ENCODE peak calls at places on chromosomes 7 and 10, in four cellular contexts. N, A, K and U are unnamed samples.
A peak's percentile ranks its signal among the peaks of the same experiment; 100 is the strongest.

GRCh38 chr7:142855756-142856564 is 1.1 kb downstream of the EPHB6 start:
- DNase-seq in K (no peak), A (peak; percentile 89), N (no peak), U (peak; percentile 52)

GRCh38 chr7:54544356-54545240 is 2.4 kb downstream of the VSTM2A start:
- DNase-seq in A (no peak), N (no peak), K (no peak), U (no peak)

GRCh38 chr10:73576178-73576889 is 14.8 kb downstream of the USP54 start:
- DNase-seq in K (no peak), A (no peak), N (peak; percentile 91), U (peak; percentile 40)

GRCh38 chr7:28017372-28017771 is 163.2 kb downstream of the JAZF1 start:
- DNase-seq in N (peak; percentile 55), K (no peak), A (no peak), U (no peak)

GRCh38 chr7:42237162-42237821 is at the start of gene GLI3:
- DNase-seq in N (peak; percentile 93), A (peak; percentile 92), K (peak; percentile 61), U (peak; percentile 90)

GRCh38 chr10:128375171-128375570 is 248.9 kb upstream of the MKI67 start:
- DNase-seq in K (no peak), N (no peak), A (no peak), U (no peak)

GRCh38 chr10:34249634-34250033 is 565.5 kb downstream of the PARD3 start:
- DNase-seq in N (no peak), K (no peak), A (no peak), U (no peak)

GRCh38 chr7:132980406-132980805 is 101.5 kb downstream of the CHCHD3 start:
- DNase-seq in N (peak; percentile 6), K (no peak), A (no peak), U (no peak)

GRCh38 chr7:39613577-39613976 is 9.8 kb upstream of the RALA start:
- DNase-seq in K (no peak), N (peak; percentile 76), A (no peak), U (no peak)

GRCh38 chr10:89342219-89342966 is 14.6 kb downstream of the IFIT3 start:
- DNase-seq in A (peak; percentile 73), N (peak; percentile 84), K (no peak), U (peak; percentile 77)

GRCh38 chr10:86520871-86521619 is 547 bp downstream of the WAPL start:
- DNase-seq in A (peak; percentile 85), K (peak; percentile 79), N (peak; percentile 42), U (peak; percentile 66)

GRCh38 chr7:7770228-7770627 is 51.8 kb upstream of the RPA3 start:
- DNase-seq in K (no peak), A (no peak), N (peak; percentile 82), U (no peak)

GRCh38 chr7:29017666-29018065 is 59.5 kb upstream of the TRIL start:
- DNase-seq in N (peak; percentile 6), A (no peak), K (no peak), U (no peak)

DNA sequence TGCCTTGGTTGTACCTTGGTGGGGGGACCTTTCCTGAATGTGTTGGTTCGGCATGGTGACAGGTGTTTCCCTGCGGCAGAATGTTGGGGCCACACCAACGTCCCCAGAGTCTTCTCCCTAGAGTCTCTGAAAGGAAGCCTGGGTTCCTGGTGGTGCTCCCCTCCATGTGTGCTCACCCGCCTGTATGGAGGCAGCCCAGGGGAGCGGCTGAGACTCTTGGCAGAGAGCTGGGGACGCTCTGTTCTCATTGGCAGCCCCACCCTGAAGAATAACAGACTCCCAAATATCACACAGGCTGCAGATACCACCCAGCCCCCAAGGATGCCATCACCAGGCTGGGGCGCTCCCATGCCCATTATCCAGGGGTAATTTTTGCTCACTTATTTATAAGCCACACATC is 34.8 kb downstream of the CHST12 start:
- DNase-seq in A (no peak), N (no peak), K (no peak), U (no peak)
- H3K36me3 ChIP-seq in A (peaks cover 14% of the 10 kb centered on the region), N (peaks cover 20% of the 10 kb centered on the region), K (no peaks in the 10 kb centered on the region), U (peaks cover 1% of the 10 kb centered on the region)

DNA sequence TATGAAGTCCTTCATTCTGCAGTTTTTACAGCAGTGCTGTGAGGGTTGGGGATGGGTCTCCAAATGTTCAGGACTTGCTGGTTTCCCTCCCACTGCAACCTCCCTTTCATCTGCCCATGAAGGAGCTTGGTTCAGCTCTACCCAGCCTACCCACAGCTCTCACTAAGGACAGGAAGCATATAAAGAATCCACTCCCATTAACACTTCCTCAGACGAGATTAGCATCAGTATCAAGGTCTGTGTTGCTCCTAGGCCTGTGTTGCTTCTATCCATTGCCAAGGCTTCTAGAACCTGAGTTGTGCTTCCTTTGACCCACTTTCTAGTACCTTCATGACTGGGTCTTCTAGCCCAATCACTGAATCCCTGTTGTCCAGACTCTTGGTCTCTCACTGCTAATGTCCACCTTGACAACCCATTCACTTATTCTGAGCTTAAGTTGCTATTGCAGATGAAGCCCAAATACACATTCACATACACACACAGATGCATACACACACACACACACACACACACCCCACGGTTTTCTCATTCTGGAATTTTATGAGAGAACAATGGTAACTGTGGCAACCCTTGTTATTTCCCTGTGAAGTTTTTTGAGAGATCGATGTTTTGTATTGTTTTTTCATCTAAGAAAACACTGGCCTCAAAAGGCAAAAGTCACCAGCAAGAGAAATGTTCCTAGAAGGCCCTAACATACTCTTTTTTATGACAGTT is 248.1 kb downstream of the MTERF1 start:
- DNase-seq in K (no peak), N (no peak), A (no peak), U (no peak)
- H3K4me3 ChIP-seq in K (no peak overlapping the region), N (no peak overlapping the region), A (no peak overlapping the region), U (no peak overlapping the region)

DNA sequence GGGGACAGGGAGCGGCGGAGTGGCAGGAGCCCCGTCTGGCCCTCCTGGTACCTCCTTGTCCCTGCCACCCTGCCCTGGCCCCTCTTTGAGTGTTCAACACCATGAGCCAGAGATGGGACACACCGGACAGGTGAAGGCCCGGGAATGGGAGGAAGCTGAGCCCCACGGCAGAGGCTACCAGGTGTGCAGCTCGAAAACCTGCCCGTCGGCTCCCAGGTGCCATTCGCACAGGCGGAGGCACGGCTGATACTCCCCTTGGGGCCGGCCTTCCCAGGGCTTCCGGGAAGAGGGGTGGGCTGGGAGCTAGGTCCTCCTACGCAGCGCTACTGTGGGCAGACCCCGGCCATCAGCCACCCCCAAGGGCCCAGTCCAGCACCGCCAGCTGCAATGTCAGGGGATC is 44.1 kb downstream of the TNRC18 start:
- DNase-seq in K (no peak), A (no peak), N (no peak), U (no peak)
- H3K27me3 ChIP-seq in K (no peaks in the 10 kb centered on the region), A (no peaks in the 10 kb centered on the region), N (no peaks in the 10 kb centered on the region), U (no peaks in the 10 kb centered on the region)

GRCh38 chr10:110286841-110287240 is 17.9 kb downstream of the SMNDC1 start:
- DNase-seq in A (no peak), K (no peak), N (peak; percentile 17), U (no peak)
- H3K36me3 ChIP-seq in A (peaks cover 68% of the 10 kb centered on the region), K (no peaks in the 10 kb centered on the region), N (peaks cover 17% of the 10 kb centered on the region), U (peaks cover 38% of the 10 kb centered on the region)

DNA sequence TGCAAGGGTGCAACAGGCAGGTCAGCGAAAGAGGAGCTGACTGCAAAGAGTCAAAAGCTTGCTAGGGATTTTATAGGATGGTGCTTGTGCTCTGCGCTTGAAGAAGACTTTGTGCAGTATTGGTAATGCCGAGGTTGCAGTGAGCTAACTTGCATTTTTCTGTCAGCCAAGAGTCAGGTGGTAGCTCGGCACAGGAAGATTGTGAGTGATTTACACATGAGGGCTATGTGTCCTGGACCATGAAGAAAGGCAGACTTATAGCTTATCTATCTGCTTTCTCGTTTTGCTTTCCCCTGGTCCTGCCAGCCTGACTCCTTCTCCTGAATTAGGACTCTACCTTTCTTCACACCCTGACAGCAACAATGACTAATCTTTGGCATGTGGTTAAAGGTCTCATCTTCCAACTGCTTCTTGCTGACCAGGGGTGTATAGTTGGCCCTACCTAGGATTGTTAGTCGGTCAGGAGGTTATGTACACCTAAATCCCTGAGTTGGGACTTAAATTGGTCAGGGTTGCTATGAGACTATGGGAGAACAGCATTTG is 4.1 kb upstream of the SYPL1 start:
- DNase-seq in K (no peak), A (no peak), N (no peak), U (no peak)
- H3K4me3 ChIP-seq in K (no peak overlapping the region), A (no peak overlapping the region), N (no peak overlapping the region), U (no peak overlapping the region)

GRCh38 chr7:44394636-44395035 is 69.2 kb upstream of the CAMK2B start:
- DNase-seq in A (no peak), N (no peak), K (no peak), U (no peak)
- H3K27me3 ChIP-seq in A (no peaks in the 10 kb centered on the region), N (no peaks in the 10 kb centered on the region), K (no peaks in the 10 kb centered on the region), U (no peaks in the 10 kb centered on the region)

GRCh38 chr7:17663056-17663675 is 277.1 kb downstream of the SNX13 start:
- DNase-seq in K (no peak), N (peak; percentile 89), A (no peak), U (peak; percentile 74)

GRCh38 chr7:17665029-17665428 is 275.3 kb downstream of the SNX13 start:
- DNase-seq in A (no peak), N (no peak), K (no peak), U (no peak)

GRCh38 chr7:17661982-17662585 is 278.2 kb downstream of the SNX13 start:
- DNase-seq in K (no peak), A (no peak), N (peak; percentile 43), U (no peak)

GRCh38 chr7:17659126-17659525 is 281.2 kb downstream of the SNX13 start:
- DNase-seq in N (no peak), K (no peak), A (no peak), U (no peak)

GRCh38 chr7:17660116-17660515 is 280.2 kb downstream of the SNX13 start:
- DNase-seq in N (peak; percentile 89), A (no peak), K (no peak), U (no peak)
- H3K36me3 ChIP-seq in N (no peaks in the 10 kb centered on the region), A (no peaks in the 10 kb centered on the region), K (no peaks in the 10 kb centered on the region), U (no peaks in the 10 kb centered on the region)